ENCODE peak calls at places on chromosomes 11 and 22, in six cellular contexts. I is GM12891, E is K562, V is HepG2, M is H1, Q is GM12878. P is an unnamed sample.

GRCh38 chr22:40826984-40827741 is 8.0 kb upstream of the SLC25A17 start:
- DNase-seq in V (peak; percentile 52), M (no peak), Q (no peak), E (no peak), I (no peak), P (no peak)

GRCh38 chr11:9820260-9820659 is 156.4 kb downstream of the SWAP70 start:
- DNase-seq in Q (no peak), I (no peak), V (no peak), E (no peak), M (no peak), P (no peak)

GRCh38 chr11:128483211-128483788 is 104.1 kb downstream of the ETS1 start:
- DNase-seq in Q (peak; percentile 79), M (no peak), I (no peak), E (no peak), V (no peak), P (no peak)

GRCh38 chr11:8640305-8640932 is 42.0 kb downstream of the TRIM66 start:
- DNase-seq in I (no peak), M (peak; percentile 74), Q (no peak), E (no peak), V (no peak), P (no peak)

GRCh38 chr11:60169264-60169915 is 13.5 kb downstream of the MS4A6A start:
- DNase-seq in I (no peak), V (peak; percentile 33), E (peak; percentile 58), M (peak; percentile 49), Q (no peak), P (no peak)

GRCh38 chr11:79294845-79295520 is 145.8 kb downstream of the TENM4 start:
- DNase-seq in M (no peak), Q (no peak), I (no peak), E (no peak), V (no peak), P (no peak)

GRCh38 chr22:46213052-46213451 is 37.0 kb downstream of the CDPF1 start:
- DNase-seq in V (no peak), Q (no peak), I (no peak), M (no peak), E (no peak), P (no peak)

GRCh38 chr11:67998150-67999045 is 5.5 kb downstream of the UNC93B1 start:
- DNase-seq in E (no peak), M (no peak), I (no peak), V (no peak), Q (no peak), P (no peak)

GRCh38 chr11:63375434-63375833 is 5.8 kb downstream of the SLC22A9 start:
- DNase-seq in I (no peak), E (no peak), Q (no peak), V (no peak), M (no peak), P (no peak)
- TF ChIP-seq POLR2A in I (no peak), E (no peak), Q (no peak), V (no peak), M (no peak), P (no peak)

DNA sequence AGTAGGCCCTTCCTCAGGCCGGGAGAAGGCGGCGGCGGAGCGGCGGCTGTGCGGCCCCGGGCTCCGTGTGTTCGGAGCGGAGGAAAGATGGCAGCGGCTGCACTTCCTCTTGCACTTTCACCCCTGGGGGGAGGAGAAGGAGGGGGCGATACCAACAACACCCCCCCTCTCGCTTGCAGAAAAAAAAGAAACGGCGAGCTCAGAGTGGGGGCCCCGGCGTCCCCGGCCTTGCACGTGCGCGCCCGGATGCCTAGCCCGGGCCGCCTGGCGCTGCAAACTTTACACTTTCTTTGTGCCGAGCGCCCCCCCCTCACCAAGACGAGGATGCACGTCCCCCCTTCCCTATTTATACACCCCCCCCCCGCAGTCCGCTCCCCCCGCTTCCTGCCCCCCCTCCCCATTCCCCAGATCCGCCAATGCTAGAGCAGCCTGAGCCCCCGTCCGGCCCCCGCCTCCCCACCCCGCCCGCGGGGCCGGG is at the start of gene PATZ1:
- DNase-seq in Q (no peak), V (peak; percentile 91), M (no peak), E (peak; percentile 68), I (peak; percentile 79), P (peak; percentile 66)
- TF ChIP-seq POLR2AphosphoS5 in Q (no peak), V (peak; percentile 63), M (peak; percentile 48), E (no peak), I (no peak), P (no peak)

GRCh38 chr11:1839204-1839923 is 583 bp downstream of the TNNI2 start:
- DNase-seq in M (no peak), I (no peak), E (no peak), V (no peak), Q (no peak), P (no peak)

GRCh38 chr11:1837171-1838076 is 1.4 kb upstream of the TNNI2 start:
- DNase-seq in I (peak; percentile 98), M (peak; percentile 90), E (peak; percentile 74), Q (no peak), V (peak; percentile 45), P (peak; percentile 98)

GRCh38 chr11:1838077-1838425 is 730 bp upstream of the TNNI2 start:
- DNase-seq in E (no peak), M (no peak), V (no peak), Q (no peak), I (no peak), P (no peak)

GRCh38 chr11:1839924-1840779 is 1.4 kb downstream of the TNNI2 start:
- DNase-seq in V (no peak), I (peak; percentile 81), Q (no peak), E (no peak), M (no peak), P (peak; percentile 79)

GRCh38 chr11:1838426-1839131 is at the start of gene TNNI2:
- DNase-seq in I (no peak), V (no peak), Q (no peak), M (no peak), E (no peak), P (no peak)
- TF ChIP-seq TAF1 in I (no peak), V (no peak), Q (no peak), M (no peak), E (no peak), P (no peak)

GRCh38 chr11:77143405-77144020 is 15.5 kb downstream of the MYO7A start:
- DNase-seq in I (no peak), E (no peak), Q (no peak), M (no peak), V (no peak), P (no peak)

GRCh38 chr11:77144196-77144853 is 16.3 kb downstream of the MYO7A start:
- DNase-seq in V (no peak), M (no peak), Q (no peak), E (no peak), I (no peak), P (no peak)

GRCh38 chr11:77147036-77147315 is 18.9 kb downstream of the MYO7A start:
- DNase-seq in E (no peak), V (no peak), I (no peak), Q (no peak), M (no peak), P (no peak)

GRCh38 chr11:77146261-77147035 is 18.4 kb downstream of the MYO7A start:
- DNase-seq in V (no peak), Q (no peak), E (no peak), I (no peak), M (no peak), P (no peak)

DNA sequence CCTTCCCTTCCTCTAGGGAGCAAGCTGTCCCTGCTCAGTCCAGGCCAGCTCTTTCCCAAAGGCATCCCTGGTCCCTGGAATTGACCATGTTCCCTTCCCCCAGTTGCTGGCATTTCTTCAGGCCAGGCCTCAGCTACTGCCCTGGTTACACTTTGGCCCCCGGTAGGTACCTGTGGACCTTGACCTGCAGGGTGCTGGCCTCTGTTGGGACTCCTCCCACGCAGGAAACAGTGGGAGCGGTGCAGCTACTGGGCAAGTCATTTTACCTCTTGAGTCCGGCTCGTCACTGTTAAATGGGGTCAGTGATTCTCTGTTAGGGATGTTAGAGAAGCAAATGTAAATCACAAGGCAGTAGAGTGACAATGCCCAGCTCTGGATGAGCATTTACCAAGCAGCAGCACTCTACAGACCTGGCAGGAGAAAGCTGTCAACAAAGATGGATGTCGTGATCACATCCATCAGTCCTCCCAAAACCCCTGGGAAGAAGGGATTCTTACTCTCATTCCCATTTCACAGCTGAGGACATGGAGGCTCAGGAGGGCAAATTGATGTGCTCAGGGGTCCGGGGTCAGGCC is 16.9 kb downstream of the MYO7A start:
- DNase-seq in Q (no peak), E (no peak), I (no peak), V (peak; percentile 77), M (no peak), P (no peak)
- TF ChIP-seq POLR2A in Q (no peak), E (no peak), I (no peak), V (no peak), M (no peak), P (no peak)

GRCh38 chr22:22395230-22395629 is 113.3 kb downstream of the ZNF280B start:
- DNase-seq in V (no peak), I (no peak), E (no peak), Q (no peak), M (no peak), P (no peak)
- TF ChIP-seq POLR2AphosphoS5 in V (no peak), I (no peak), E (no peak), Q (no peak), M (no peak), P (no peak)

DNA sequence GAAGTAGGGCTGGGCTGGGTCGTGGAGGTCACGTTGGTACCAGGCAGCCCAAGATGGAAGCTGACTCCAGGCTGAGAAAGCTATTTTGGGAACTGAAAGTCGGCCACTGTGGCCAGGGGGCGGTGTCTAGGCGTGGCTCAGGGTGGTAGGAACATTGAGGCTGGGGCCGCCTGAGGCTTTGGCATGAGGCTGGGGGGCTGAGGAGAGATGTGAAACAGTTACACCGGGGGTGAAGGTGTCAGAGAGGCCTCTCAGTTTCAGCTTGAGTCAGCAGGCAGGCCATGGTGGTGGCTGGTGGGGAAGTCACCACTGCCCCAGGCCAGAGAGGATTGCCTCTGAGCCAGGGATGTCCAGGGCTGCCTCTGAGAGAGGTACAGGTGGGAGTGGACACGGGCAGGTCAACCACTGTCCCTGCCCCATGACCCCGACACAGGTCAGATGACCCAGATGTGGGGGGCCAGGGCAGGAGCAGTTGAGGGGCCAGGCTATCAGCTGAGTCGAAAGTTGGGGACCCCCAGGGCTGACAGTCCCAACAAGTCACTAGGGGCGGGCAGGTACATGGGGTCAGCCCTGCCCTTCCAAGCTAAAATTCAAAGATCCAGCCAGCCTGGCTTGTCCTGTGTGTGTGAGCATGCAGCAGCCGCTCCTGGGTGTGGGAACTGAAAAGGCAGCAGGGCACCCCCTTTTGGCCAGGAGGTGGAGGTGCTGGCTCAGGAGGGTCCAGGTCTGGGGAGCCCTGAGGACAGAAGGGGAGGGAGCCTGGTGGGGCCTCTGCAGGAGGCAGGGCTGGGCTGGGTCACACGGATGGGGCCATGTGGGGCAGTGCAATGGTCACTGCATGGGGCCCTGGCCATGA is 7.2 kb downstream of the KCNK7 start:
- DNase-seq in E (peak; percentile 82), M (no peak), V (peak; percentile 73), Q (peak; percentile 96), I (peak; percentile 97), P (peak; percentile 98)
- TF ChIP-seq TAF1 in E (no peak), M (no peak), V (no peak), Q (no peak), I (no peak), P (no peak)

DNA sequence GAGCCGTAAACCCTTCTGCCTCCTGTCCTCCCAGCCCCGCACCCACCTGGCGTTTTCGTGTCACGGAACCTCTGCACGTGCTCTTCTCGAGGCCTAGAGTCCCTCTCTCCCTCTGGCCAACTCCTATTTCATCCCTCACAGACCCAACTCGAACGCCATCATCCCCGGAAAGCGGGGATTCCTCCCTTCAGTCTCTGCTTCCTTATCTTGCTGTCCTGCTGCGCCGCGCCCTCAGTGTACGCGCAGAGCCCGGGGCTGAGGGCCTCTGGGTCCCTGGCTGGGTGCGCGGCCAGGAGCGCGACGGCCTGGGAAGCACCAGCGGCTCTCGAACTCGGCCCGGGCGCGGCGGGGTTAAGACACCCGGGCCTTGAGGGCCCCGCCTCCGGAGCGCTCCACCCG is 472 bp upstream of the ATG16L2 start:
- DNase-seq in M (no peak), E (peak; percentile 86), V (peak; percentile 65), I (peak; percentile 74), Q (no peak), P (peak; percentile 77)
- TF ChIP-seq POLR2A in M (no peak), E (peak; percentile 74), V (no peak), I (peak; percentile 91), Q (peak; percentile 94), P (peak; percentile 97)

GRCh38 chr22:25478573-25478972 is 85.9 kb upstream of the GRK3 start:
- DNase-seq in Q (no peak), E (no peak), M (no peak), V (no peak), I (no peak), P (no peak)
- TF ChIP-seq POLR2AphosphoS5 in Q (no peak), E (no peak), M (no peak), V (no peak), I (no peak), P (no peak)

P was measured in GM12892.